ENCODE peak calls at places on chromosomes 13 and 19, in ten cellular contexts. One of them, this sample, is unnamed.

GRCh38 chr13:109790951-109791605 is 4.7 kb upstream of the IRS2 start:
- DNase-seq in psoas muscle: no peak
- DNase-seq in esophagus squamous epithelium: no peak
- DNase-seq in uterus: no peak
- DNase-seq in CD4-positive, alpha-beta memory T cell: peak; percentile 56
- DNase-seq in HCT116: no peak
- DNase-seq in PC-9: peak; percentile 71
- DNase-seq in GM23248: peak; percentile 44
- DNase-seq in aorta: no peak
- DNase-seq in pancreas: no peak
- DNase-seq in this sample: no peak

GRCh38 chr13:44664308-44664707 is 88.2 kb upstream of the TSC22D1 start:
- DNase-seq in psoas muscle: no peak
- DNase-seq in esophagus squamous epithelium: no peak
- DNase-seq in uterus: no peak
- DNase-seq in CD4-positive, alpha-beta memory T cell: no peak
- DNase-seq in HCT116: no peak
- DNase-seq in PC-9: no peak
- DNase-seq in GM23248: no peak
- DNase-seq in aorta: no peak
- DNase-seq in pancreas: no peak
- DNase-seq in this sample: no peak

GRCh38 chr13:40096357-40096911 is 441.0 kb downstream of the COG6 start:
- DNase-seq in psoas muscle: no peak
- DNase-seq in esophagus squamous epithelium: no peak
- DNase-seq in uterus: no peak
- DNase-seq in CD4-positive, alpha-beta memory T cell: peak; percentile 37
- DNase-seq in HCT116: no peak
- DNase-seq in PC-9: no peak
- DNase-seq in GM23248: no peak
- DNase-seq in aorta: no peak
- DNase-seq in pancreas: no peak
- DNase-seq in this sample: no peak

GRCh38 chr19:35560271-35560670 is 3.2 kb downstream of the ATP4A start:
- DNase-seq in psoas muscle: no peak
- DNase-seq in esophagus squamous epithelium: no peak
- DNase-seq in uterus: no peak
- DNase-seq in CD4-positive, alpha-beta memory T cell: no peak
- DNase-seq in HCT116: no peak
- DNase-seq in PC-9: no peak
- DNase-seq in GM23248: no peak
- DNase-seq in aorta: no peak
- DNase-seq in pancreas: peak; percentile 42
- DNase-seq in this sample: no peak

GRCh38 chr13:45365558-45365885 is 24.5 kb upstream of the TPT1 start:
- DNase-seq in psoas muscle: no peak
- DNase-seq in esophagus squamous epithelium: no peak
- DNase-seq in uterus: no peak
- DNase-seq in CD4-positive, alpha-beta memory T cell: no peak
- DNase-seq in HCT116: no peak
- DNase-seq in PC-9: no peak
- DNase-seq in GM23248: no peak
- DNase-seq in aorta: no peak
- DNase-seq in pancreas: no peak
- DNase-seq in this sample: no peak

GRCh38 chr19:15297416-15298224 is 34.7 kb downstream of the BRD4 start:
- DNase-seq in psoas muscle: no peak
- DNase-seq in esophagus squamous epithelium: no peak
- DNase-seq in uterus: no peak
- DNase-seq in CD4-positive, alpha-beta memory T cell: peak; percentile 37
- DNase-seq in HCT116: peak; percentile 59
- DNase-seq in PC-9: no peak
- DNase-seq in GM23248: peak; percentile 66
- DNase-seq in aorta: no peak
- DNase-seq in pancreas: no peak
- DNase-seq in this sample: no peak

GRCh38 chr13:100301418-100301817 is 212.5 kb downstream of the PCCA start:
- DNase-seq in psoas muscle: no peak
- DNase-seq in esophagus squamous epithelium: no peak
- DNase-seq in uterus: no peak
- DNase-seq in CD4-positive, alpha-beta memory T cell: no peak
- DNase-seq in HCT116: no peak
- DNase-seq in PC-9: no peak
- DNase-seq in GM23248: no peak
- DNase-seq in aorta: no peak
- DNase-seq in pancreas: no peak
- DNase-seq in this sample: no peak

GRCh38 chr13:52892925-52893324 is 44.5 kb upstream of the PCDH8 start:
- DNase-seq in psoas muscle: no peak
- DNase-seq in esophagus squamous epithelium: no peak
- DNase-seq in uterus: no peak
- DNase-seq in CD4-positive, alpha-beta memory T cell: no peak
- DNase-seq in HCT116: no peak
- DNase-seq in PC-9: no peak
- DNase-seq in GM23248: no peak
- DNase-seq in aorta: no peak
- DNase-seq in pancreas: no peak
- DNase-seq in this sample: no peak

GRCh38 chr13:24502567-24503375 is 9.8 kb downstream of the PARP4 start:
- DNase-seq in psoas muscle: peak; percentile 38
- DNase-seq in esophagus squamous epithelium: no peak
- DNase-seq in uterus: no peak
- DNase-seq in CD4-positive, alpha-beta memory T cell: no peak
- DNase-seq in HCT116: peak; percentile 29
- DNase-seq in PC-9: peak; percentile 93
- DNase-seq in GM23248: peak; percentile 83
- DNase-seq in aorta: no peak
- DNase-seq in pancreas: no peak
- DNase-seq in this sample: no peak

GRCh38 chr19:30656520-30657100 is 284.4 kb downstream of the ZNF536 start:
- DNase-seq in psoas muscle: no peak
- DNase-seq in esophagus squamous epithelium: no peak
- DNase-seq in uterus: no peak
- DNase-seq in CD4-positive, alpha-beta memory T cell: no peak
- DNase-seq in HCT116: no peak
- DNase-seq in PC-9: no peak
- DNase-seq in GM23248: no peak
- DNase-seq in aorta: no peak
- DNase-seq in pancreas: no peak
- DNase-seq in this sample: no peak

GRCh38 chr13:30576528-30576927 is 41.2 kb upstream of the USPL1 start:
- DNase-seq in psoas muscle: no peak
- DNase-seq in esophagus squamous epithelium: no peak
- DNase-seq in uterus: no peak
- DNase-seq in CD4-positive, alpha-beta memory T cell: peak; percentile 82
- DNase-seq in HCT116: no peak
- DNase-seq in PC-9: peak; percentile 47
- DNase-seq in GM23248: no peak
- DNase-seq in aorta: no peak
- DNase-seq in pancreas: no peak
- DNase-seq in this sample: no peak

GRCh38 chr19:16330368-16330801 is 5.8 kb downstream of the KLF2 start:
- DNase-seq in psoas muscle: peak; percentile 75
- DNase-seq in esophagus squamous epithelium: peak; percentile 57
- DNase-seq in uterus: peak; percentile 54
- DNase-seq in CD4-positive, alpha-beta memory T cell: peak; percentile 96
- DNase-seq in HCT116: peak; percentile 88
- DNase-seq in PC-9: peak; percentile 98
- DNase-seq in GM23248: peak; percentile 98
- DNase-seq in aorta: peak; percentile 84
- DNase-seq in pancreas: peak; percentile 67
- DNase-seq in this sample: peak; percentile 83

GRCh38 chr19:16133818-16134217 is 9.7 kb upstream of the HSH2D start:
- DNase-seq in psoas muscle: no peak
- DNase-seq in esophagus squamous epithelium: no peak
- DNase-seq in uterus: no peak
- DNase-seq in CD4-positive, alpha-beta memory T cell: no peak
- DNase-seq in HCT116: no peak
- DNase-seq in PC-9: no peak
- DNase-seq in GM23248: peak; percentile 28
- DNase-seq in aorta: no peak
- DNase-seq in pancreas: no peak
- DNase-seq in this sample: no peak

GRCh38 chr19:31676271-31677004 is 327.2 kb upstream of the TSHZ3 start:
- DNase-seq in psoas muscle: no peak
- DNase-seq in esophagus squamous epithelium: no peak
- DNase-seq in uterus: no peak
- DNase-seq in CD4-positive, alpha-beta memory T cell: no peak
- DNase-seq in HCT116: no peak
- DNase-seq in PC-9: no peak
- DNase-seq in GM23248: peak; percentile 5
- DNase-seq in aorta: no peak
- DNase-seq in pancreas: no peak
- DNase-seq in this sample: no peak

GRCh38 chr19:15072930-15073647 is 8.9 kb upstream of the OR1I1 start:
- DNase-seq in psoas muscle: no peak
- DNase-seq in esophagus squamous epithelium: no peak
- DNase-seq in uterus: no peak
- DNase-seq in CD4-positive, alpha-beta memory T cell: no peak
- DNase-seq in HCT116: no peak
- DNase-seq in PC-9: peak; percentile 99
- DNase-seq in GM23248: no peak
- DNase-seq in aorta: no peak
- DNase-seq in pancreas: no peak
- DNase-seq in this sample: no peak

GRCh38 chr13:110187501-110188161 is 119.3 kb downstream of the COL4A1 start:
- DNase-seq in psoas muscle: peak; percentile 33
- DNase-seq in esophagus squamous epithelium: no peak
- DNase-seq in uterus: no peak
- DNase-seq in CD4-positive, alpha-beta memory T cell: no peak
- DNase-seq in HCT116: no peak
- DNase-seq in PC-9: peak; percentile 42
- DNase-seq in GM23248: peak; percentile 76
- DNase-seq in aorta: peak; percentile 64
- DNase-seq in pancreas: no peak
- DNase-seq in this sample: peak; percentile 62

DNA sequence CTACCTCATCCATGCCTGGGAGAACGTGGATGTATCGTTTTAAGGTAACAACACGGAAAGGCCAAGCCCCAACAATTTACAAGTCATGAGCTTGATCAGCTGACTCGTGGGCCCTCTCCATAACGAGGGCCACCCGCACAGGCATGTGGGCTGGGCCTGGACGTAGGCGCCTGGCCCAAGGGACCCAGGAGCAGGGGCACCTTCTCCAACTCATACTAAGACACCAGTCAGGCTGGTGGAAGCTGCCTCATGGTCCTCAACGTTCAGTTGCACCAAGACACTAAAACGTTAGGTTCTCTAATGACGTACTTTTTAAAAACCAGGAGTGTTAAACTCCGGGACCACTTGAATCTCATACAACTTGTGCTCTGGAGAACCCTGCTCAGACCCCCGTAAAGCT is 21.8 kb upstream of the EIF3G start:
- DNase-seq in psoas muscle: no peak
- DNase-seq in esophagus squamous epithelium: no peak
- DNase-seq in uterus: no peak
- DNase-seq in CD4-positive, alpha-beta memory T cell: no peak
- DNase-seq in HCT116: no peak
- DNase-seq in PC-9: no peak
- DNase-seq in GM23248: no peak
- DNase-seq in aorta: no peak
- DNase-seq in pancreas: no peak
- DNase-seq in this sample: no peak
- H3K36me3 ChIP-seq in psoas muscle: peaks cover 96% of the 10 kb centered on the region
- H3K36me3 ChIP-seq in esophagus squamous epithelium: peaks cover 73% of the 10 kb centered on the region
- H3K36me3 ChIP-seq in uterus: no peaks in the 10 kb centered on the region
- H3K36me3 ChIP-seq in CD4-positive, alpha-beta memory T cell: peaks cover 67% of the 10 kb centered on the region
- H3K36me3 ChIP-seq in HCT116: peaks cover 87% of the 10 kb centered on the region
- H3K36me3 ChIP-seq in PC-9: peaks cover 53% of the 10 kb centered on the region
- H3K36me3 ChIP-seq in GM23248: peaks cover 31% of the 10 kb centered on the region
- H3K36me3 ChIP-seq in aorta: peaks cover 19% of the 10 kb centered on the region
- H3K36me3 ChIP-seq in pancreas: no peaks in the 10 kb centered on the region
- H3K36me3 ChIP-seq in this sample: peaks cover 21% of the 10 kb centered on the region

GRCh38 chr19:41456342-41456918 is 13.5 kb downstream of the ERICH4 start:
- DNase-seq in psoas muscle: no peak
- DNase-seq in esophagus squamous epithelium: no peak
- DNase-seq in uterus: no peak
- DNase-seq in CD4-positive, alpha-beta memory T cell: no peak
- DNase-seq in HCT116: no peak
- DNase-seq in PC-9: no peak
- DNase-seq in GM23248: peak; percentile 86
- DNase-seq in aorta: no peak
- DNase-seq in pancreas: no peak
- DNase-seq in this sample: no peak
- H3K27ac ChIP-seq in psoas muscle: peak overlapping the region; percentile 28
- H3K27ac ChIP-seq in esophagus squamous epithelium: peak overlapping the region; percentile 9
- H3K27ac ChIP-seq in uterus: peak overlapping the region; percentile 73
- H3K27ac ChIP-seq in CD4-positive, alpha-beta memory T cell: no peak overlapping the region
- H3K27ac ChIP-seq in HCT116: no peak overlapping the region
- H3K27ac ChIP-seq in PC-9: no peak overlapping the region
- H3K27ac ChIP-seq in GM23248: no peak overlapping the region
- H3K27ac ChIP-seq in aorta: no peak overlapping the region
- H3K27ac ChIP-seq in pancreas: no peak overlapping the region
- H3K27ac ChIP-seq in this sample: peak overlapping the region; percentile 15

GRCh38 chr13:96769874-96770273 is 224.4 kb downstream of the OXGR1 start:
- DNase-seq in psoas muscle: no peak
- DNase-seq in esophagus squamous epithelium: no peak
- DNase-seq in uterus: no peak
- DNase-seq in CD4-positive, alpha-beta memory T cell: no peak
- DNase-seq in HCT116: no peak
- DNase-seq in PC-9: no peak
- DNase-seq in GM23248: no peak
- DNase-seq in aorta: no peak
- DNase-seq in pancreas: no peak
- DNase-seq in this sample: no peak
- H3K36me3 ChIP-seq in psoas muscle: no peaks in the 10 kb centered on the region
- H3K36me3 ChIP-seq in esophagus squamous epithelium: no peaks in the 10 kb centered on the region
- H3K36me3 ChIP-seq in uterus: no peaks in the 10 kb centered on the region
- H3K36me3 ChIP-seq in CD4-positive, alpha-beta memory T cell: no peaks in the 10 kb centered on the region
- H3K36me3 ChIP-seq in HCT116: no peaks in the 10 kb centered on the region
- H3K36me3 ChIP-seq in PC-9: no peaks in the 10 kb centered on the region
- H3K36me3 ChIP-seq in GM23248: no peaks in the 10 kb centered on the region
- H3K36me3 ChIP-seq in aorta: no peaks in the 10 kb centered on the region
- H3K36me3 ChIP-seq in pancreas: no peaks in the 10 kb centered on the region
- H3K36me3 ChIP-seq in this sample: no peaks in the 10 kb centered on the region

DNA sequence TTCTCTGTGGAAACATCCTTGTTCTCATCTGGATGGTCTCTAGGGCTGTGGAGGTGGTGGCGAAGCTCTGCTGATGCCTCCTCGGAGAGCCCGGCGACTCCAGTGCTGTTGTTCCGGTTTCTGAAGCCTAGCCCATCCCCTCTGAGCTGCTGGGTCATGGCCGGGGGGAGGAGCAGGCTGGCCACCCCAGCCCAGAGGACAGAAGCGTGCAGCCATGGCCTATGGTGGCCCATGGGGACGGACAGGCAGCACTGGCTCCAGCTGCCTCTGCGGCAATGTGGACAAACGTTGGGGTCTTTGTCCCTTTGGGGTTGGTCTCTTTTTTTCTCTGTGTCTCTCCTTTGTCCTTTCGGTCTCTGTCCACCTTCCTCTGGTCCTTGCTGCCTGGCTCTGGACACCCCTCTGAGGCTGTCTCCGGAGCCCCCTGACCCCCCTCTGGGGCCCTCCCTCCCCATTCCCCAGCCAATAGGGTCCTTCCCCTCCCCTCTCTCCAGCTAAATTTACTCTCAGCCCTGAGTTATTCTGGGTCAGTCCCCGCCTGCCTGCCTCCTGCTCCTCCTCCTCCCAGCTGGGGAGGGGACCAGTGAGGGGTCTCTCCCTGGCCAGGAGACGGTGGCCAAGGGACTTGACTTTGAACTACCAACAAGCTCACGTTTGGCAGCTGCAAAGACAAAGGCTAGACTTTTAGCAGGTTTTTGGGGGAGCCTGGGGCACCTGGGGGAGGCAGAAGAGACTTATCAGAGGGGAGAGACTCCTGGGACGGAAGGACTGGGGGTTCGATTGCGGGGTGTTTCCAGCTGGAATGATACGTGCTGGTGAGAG is at the start of gene HRC:
- DNase-seq in psoas muscle: peak; percentile 67
- DNase-seq in esophagus squamous epithelium: no peak
- DNase-seq in uterus: no peak
- DNase-seq in CD4-positive, alpha-beta memory T cell: no peak
- DNase-seq in HCT116: no peak
- DNase-seq in PC-9: peak; percentile 17
- DNase-seq in GM23248: no peak
- DNase-seq in aorta: no peak
- DNase-seq in pancreas: no peak
- DNase-seq in this sample: no peak
- H3K27ac ChIP-seq in psoas muscle: peak within 1 kb of the TSS; percentile 99
- H3K27ac ChIP-seq in esophagus squamous epithelium: peak within 1 kb of the TSS; percentile 58
- H3K27ac ChIP-seq in uterus: peak within 1 kb of the TSS; percentile 59
- H3K27ac ChIP-seq in CD4-positive, alpha-beta memory T cell: no peak within 1 kb of the TSS
- H3K27ac ChIP-seq in HCT116: no peak within 1 kb of the TSS
- H3K27ac ChIP-seq in PC-9: no peak within 1 kb of the TSS
- H3K27ac ChIP-seq in GM23248: no peak within 1 kb of the TSS
- H3K27ac ChIP-seq in aorta: no peak within 1 kb of the TSS
- H3K27ac ChIP-seq in pancreas: no peak within 1 kb of the TSS
- H3K27ac ChIP-seq in this sample: no peak within 1 kb of the TSS